ENCODE peak calls at places on chromosomes 13 and 19, in four cellular contexts. H, V, I and U are unnamed samples.

GRCh38 chr13:90493667-90494066 is 853.8 kb upstream of the MIR17HG start:
- DNase-seq in H (no peak), V (no peak), I (no peak), U (no peak)

GRCh38 chr13:40233731-40234195 is 432.7 kb downstream of the FOXO1 start:
- DNase-seq in H (no peak), V (no peak), I (no peak), U (no peak)

GRCh38 chr19:53055117-53055516 is 10.6 kb downstream of the ERVV-2 start:
- DNase-seq in H (no peak), V (peak), I (no peak), U (peak)

GRCh38 chr19:918152-918437 is 962 bp downstream of the KISS1R start:
- DNase-seq in H (no peak), V (no peak), I (no peak), U (no peak)

GRCh38 chr13:110062777-110063442 is 244.0 kb downstream of the COL4A1 start:
- DNase-seq in H (no peak), V (no peak), I (no peak), U (no peak)

GRCh38 chr13:51585234-51585672 is 991 bp downstream of the WDFY2 start:
- DNase-seq in H (no peak), V (peak), I (no peak), U (no peak)

GRCh38 chr19:49879243-49879960 is 1.9 kb downstream of the TBC1D17 start:
- DNase-seq in H (no peak), V (no peak), I (no peak), U (peak)

GRCh38 chr13:24622481-24622880 is 57.7 kb upstream of the ATP12A start:
- DNase-seq in H (no peak), V (no peak), I (no peak), U (no peak)

GRCh38 chr13:103605546-103606326 is 539.5 kb upstream of the SLC10A2 start:
- DNase-seq in H (no peak), V (no peak), I (no peak), U (no peak)

GRCh38 chr19:16368385-16369305 is 44.0 kb downstream of the KLF2 start:
- DNase-seq in H (no peak), V (no peak), I (no peak), U (no peak)

GRCh38 chr13:41751734-41752445 is 209.0 kb downstream of the VWA8 start:
- DNase-seq in H (no peak), V (no peak), I (no peak), U (no peak)

GRCh38 chr13:46858776-46859175 is 38.1 kb downstream of the HTR2A start:
- DNase-seq in H (no peak), V (no peak), I (no peak), U (no peak)

GRCh38 chr13:46858163-46858562 is 38.7 kb downstream of the HTR2A start:
- DNase-seq in H (no peak), V (no peak), I (no peak), U (peak)

GRCh38 chr13:46852168-46852567 is 44.7 kb downstream of the HTR2A start:
- DNase-seq in H (no peak), V (no peak), I (no peak), U (no peak)

GRCh38 chr13:46855664-46856063 is 41.2 kb downstream of the HTR2A start:
- DNase-seq in H (no peak), V (no peak), I (no peak), U (no peak)

GRCh38 chr13:46855166-46855565 is 41.7 kb downstream of the HTR2A start:
- DNase-seq in H (no peak), V (no peak), I (no peak), U (no peak)
- H3K56ac ChIP-seq in H (no peak), V (no peak), I (no peak), U (no peak)

DNA sequence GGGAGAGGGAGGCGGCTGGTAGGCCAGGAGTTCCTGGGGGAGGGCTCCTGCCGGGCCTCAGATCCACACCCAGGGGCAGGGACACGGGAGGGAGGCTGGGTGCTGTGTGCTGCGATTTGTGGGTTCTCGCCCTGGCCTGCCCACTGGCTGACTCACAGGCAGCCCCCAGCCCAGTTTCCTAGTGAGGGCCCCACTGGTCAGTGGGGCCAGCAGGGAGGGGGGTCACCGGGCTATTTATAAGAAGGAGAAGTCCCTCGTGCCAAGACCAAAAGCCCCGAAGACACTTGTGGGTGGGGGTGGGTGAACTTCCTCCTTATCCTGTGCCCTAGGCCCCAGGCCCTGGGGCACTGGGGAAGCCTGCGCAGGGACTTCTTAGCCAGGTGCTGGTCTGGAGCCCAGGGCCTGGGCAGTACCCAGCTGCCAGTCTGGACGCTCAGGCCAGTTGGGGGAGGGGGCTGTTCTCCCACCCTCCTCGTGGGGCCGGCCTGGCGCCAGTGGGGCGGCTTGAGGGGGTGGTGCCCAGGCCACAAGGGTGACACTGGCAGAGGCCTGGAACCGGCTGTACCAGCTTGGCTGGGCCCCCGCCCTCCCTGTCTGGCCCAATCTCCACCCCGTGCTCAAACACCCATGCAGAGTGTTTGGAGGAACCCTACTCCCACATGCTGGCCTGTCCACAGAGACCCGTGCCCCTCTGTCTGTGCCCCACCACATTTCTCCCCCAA is 5.0 kb upstream of the JUNB start:
- DNase-seq in H (no peak), V (no peak), I (no peak), U (no peak)
- H2BK5ac ChIP-seq in H (no peak), V (peak), I (peak), U (no peak)

GRCh38 chr19:33982706-33983105 is 186.0 kb downstream of the KCTD15 start:
- DNase-seq in H (no peak), V (no peak), I (no peak), U (no peak)

DNA sequence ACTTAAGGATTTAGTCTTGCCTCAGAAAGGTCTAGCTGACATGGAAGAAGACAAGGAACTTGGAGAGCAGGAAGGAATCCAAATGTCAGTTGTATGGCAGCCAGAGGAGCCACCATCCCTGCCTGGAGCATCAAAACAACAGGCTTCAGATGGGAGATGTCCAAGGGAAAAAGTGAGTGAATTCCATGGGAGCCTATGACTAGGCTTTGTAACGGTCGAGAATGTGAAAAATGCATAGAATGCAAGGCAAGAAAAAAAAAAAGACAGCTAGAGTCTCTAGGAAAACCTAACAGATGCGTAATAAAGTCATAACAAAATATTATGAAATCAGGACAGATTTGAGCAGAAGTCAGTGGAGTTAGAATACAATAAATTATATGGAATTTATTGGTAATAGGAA is 183.7 kb upstream of the LSM14A start:
- DNase-seq in H (no peak), V (peak), I (no peak), U (peak)
- H3K56ac ChIP-seq in H (no peak), V (no peak), I (no peak), U (no peak)

GRCh38 chr19:8335343-8336071 is 7.6 kb downstream of the KANK3 start:
- DNase-seq in H (peak), V (no peak), I (peak), U (no peak)

GRCh38 chr19:8332976-8333770 is 9.9 kb downstream of the KANK3 start:
- DNase-seq in H (peak), V (no peak), I (peak), U (no peak)

GRCh38 chr19:8336072-8336569 is 6.9 kb downstream of the KANK3 start:
- DNase-seq in H (peak), V (no peak), I (peak), U (no peak)

GRCh38 chr19:8334458-8335342 is 8.4 kb downstream of the KANK3 start:
- DNase-seq in H (peak), V (peak), I (peak), U (peak)

DNA sequence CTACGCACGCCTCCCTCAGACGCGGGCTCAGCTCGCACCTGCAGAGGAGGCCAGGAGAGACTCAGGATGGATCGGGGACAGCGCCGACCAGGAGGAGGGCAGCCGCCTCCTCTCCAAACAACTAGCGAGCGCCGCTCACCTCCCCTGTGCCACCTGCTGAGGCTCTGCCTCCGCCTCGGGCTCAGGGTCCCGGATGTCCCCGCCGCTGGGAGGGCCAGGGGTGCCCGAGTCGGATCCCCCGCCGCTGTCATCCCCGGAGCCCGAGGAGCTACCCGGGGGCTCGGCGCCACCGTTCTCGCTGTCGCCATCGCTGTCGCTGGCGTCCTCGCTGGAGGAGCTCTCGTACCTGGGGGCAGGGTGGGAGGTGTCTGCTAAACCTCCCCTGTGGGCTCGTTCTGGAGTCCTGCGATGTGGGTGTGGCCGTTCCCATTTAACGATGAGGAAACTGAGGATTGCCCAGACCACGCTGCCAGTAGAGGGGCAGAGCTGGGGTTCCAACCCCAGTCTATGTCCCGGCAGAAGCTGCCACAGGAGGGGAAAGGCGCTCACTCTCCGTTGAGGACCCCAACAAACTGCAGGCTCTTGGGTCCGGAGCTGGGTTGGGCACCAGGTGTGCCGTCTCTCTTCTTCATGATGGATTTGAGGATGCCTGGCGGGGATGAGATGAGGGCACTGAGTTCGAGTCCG is 9.1 kb downstream of the KANK3 start:
- DNase-seq in H (peak), V (no peak), I (peak), U (no peak)
- H2BK5ac ChIP-seq in H (no peak), V (no peak), I (no peak), U (no peak)

DNA sequence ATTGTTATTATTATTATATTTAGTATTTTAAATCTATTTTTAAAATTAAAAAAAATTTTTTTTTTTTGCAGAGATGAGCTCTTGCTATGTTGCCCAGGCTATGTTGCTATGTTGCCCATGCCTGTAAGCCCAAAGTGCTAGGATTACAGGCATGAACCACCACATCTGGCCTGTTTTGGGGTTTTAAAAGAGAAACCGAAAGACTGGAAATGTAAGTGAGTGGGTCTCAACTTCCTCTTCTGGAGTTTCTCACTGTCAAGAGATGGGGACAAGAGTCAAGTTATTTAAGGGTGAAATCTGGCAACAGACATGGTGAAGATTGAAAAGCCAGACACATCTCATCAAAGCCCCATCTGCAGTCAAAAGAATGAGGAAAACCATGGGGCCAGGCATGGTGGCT is 4.2 kb upstream of the OR7G3 start:
- DNase-seq in H (no peak), V (no peak), I (no peak), U (no peak)
- H3K56ac ChIP-seq in H (no peak), V (no peak), I (no peak), U (no peak)

GRCh38 chr19:51320258-51320657 is 8.8 kb downstream of the IGLON5 start:
- DNase-seq in H (no peak), V (no peak), I (no peak), U (no peak)

GRCh38 chr19:51317381-51317780 is 5.9 kb downstream of the IGLON5 start:
- DNase-seq in H (no peak), V (no peak), I (no peak), U (no peak)

GRCh38 chr19:51316688-51317087 is 5.2 kb downstream of the IGLON5 start:
- DNase-seq in H (no peak), V (no peak), I (no peak), U (no peak)

GRCh38 chr19:51317968-51318367 is 6.5 kb downstream of the IGLON5 start:
- DNase-seq in H (no peak), V (no peak), I (no peak), U (no peak)

GRCh38 chr19:51318687-51319675 is 7.5 kb downstream of the IGLON5 start:
- DNase-seq in H (no peak), V (no peak), I (no peak), U (no peak)
- H2BK5ac ChIP-seq in H (no peak), V (no peak), I (no peak), U (no peak)

GRCh38 chr13:28121224-28121623 is 17.1 kb upstream of the PAN3 start:
- DNase-seq in H (no peak), V (no peak), I (no peak), U (no peak)
- H3K56ac ChIP-seq in H (no peak), V (no peak), I (no peak), U (no peak)

GRCh38 chr19:5484398-5485285 is 29.4 kb downstream of the ZNRF4 start:
- DNase-seq in H (no peak), V (peak), I (no peak), U (peak)
- H2BK5ac ChIP-seq in H (no peak), V (no peak), I (no peak), U (no peak)

GRCh38 chr19:3539743-3540118 is 757 bp downstream of the TEKTIP1 start:
- DNase-seq in H (no peak), V (no peak), I (no peak), U (no peak)
- H3K56ac ChIP-seq in H (no peak), V (no peak), I (no peak), U (no peak)